ENCODE peak calls at places on chromosomes 6 and 20, in six cellular contexts. L, G, B, U, Y and F are unnamed samples.

GRCh38 chr6:19180348-19181073 is 656.7 kb upstream of the ID4 start:
- DNase-seq in L (no peak), G (no peak), B (peak), U (no peak), Y (no peak), F (no peak)

GRCh38 chr6:713351-713750 is 20.4 kb upstream of the EXOC2 start:
- DNase-seq in L (no peak), G (no peak), B (no peak), U (no peak), Y (no peak), F (no peak)

GRCh38 chr6:136959471-136959891 is 37.4 kb downstream of the SLC35D3 start:
- DNase-seq in L (no peak), G (no peak), B (no peak), U (no peak), Y (no peak), F (no peak)

GRCh38 chr20:32184953-32185603 is 22.5 kb downstream of the PLAGL2 start:
- DNase-seq in L (no peak), G (no peak), B (no peak), U (no peak), Y (no peak), F (no peak)

GRCh38 chr6:73452107-73452461 is at the start of gene CGAS:
- DNase-seq in L (no peak), G (no peak), B (peak), U (peak), Y (peak), F (peak)

GRCh38 chr6:119119989-119120388 is 41.5 kb upstream of the FAM184A start:
- DNase-seq in L (peak), G (no peak), B (no peak), U (peak), Y (no peak), F (no peak)

GRCh38 chr20:25025091-25025861 is 32.7 kb downstream of the ACSS1 start:
- DNase-seq in L (no peak), G (no peak), B (no peak), U (no peak), Y (no peak), F (no peak)

GRCh38 chr6:31615748-31616147 is 714 bp downstream of the AIF1 start:
- DNase-seq in L (no peak), G (no peak), B (no peak), U (peak), Y (no peak), F (peak)

GRCh38 chr20:57772349-57772964 is 62.6 kb upstream of the PMEPA1 start:
- DNase-seq in L (peak), G (no peak), B (no peak), U (peak), Y (peak), F (no peak)

GRCh38 chr6:144214622-144215401 is 64.5 kb downstream of the STX11 start:
- DNase-seq in L (no peak), G (no peak), B (peak), U (no peak), Y (no peak), F (no peak)

GRCh38 chr6:82397962-82398692 is 34.5 kb downstream of the TPBG start:
- DNase-seq in L (no peak), G (no peak), B (no peak), U (no peak), Y (no peak), F (no peak)